ENCODE peak calls at places on chromosomes 13 and 19, in ten cellular contexts. B is activated T-helper 2 cell treated with anti-CD3 and anti-CD28 coated beads, Interferon-gamma antibody, Interleukin-2, Interleukin-4, amounts not matched to agents 10 μg/mL and 5 μg/mL and 100 μg/mL, durations not matched to agents 14 hours and 24 hours and 36 hours; R is activated T-cell treated with anti-CD3 and anti-CD28 coated beads for 1 hour; H is fibroblast of pulmonary artery; K is activated CD4-positive, alpha-beta T cell treated with anti-CD3 and anti-CD28 coated beads, Interleukin-2, amount 50 U/mL, for 48 hours; Y is NCI-H1417; E is GM06990; S is GM13976; F is CD4-positive, alpha-beta T cell; X is lower lobe of right lung. I is an unnamed sample.

GRCh38 chr13:72141845-72142470 is 275.0 kb upstream of the DACH1 start:
- DNase-seq in Y (no peak), K (no peak), H (peak; percentile 79), S (no peak), X (no peak), B (no peak), E (no peak), F (no peak), R (no peak), I (no peak)

GRCh38 chr13:43783820-43784219 is 3.0 kb downstream of the ENOX1 start:
- DNase-seq in E (no peak), H (peak; percentile 89), S (peak; percentile 30), X (no peak), B (no peak), F (no peak), K (no peak), R (no peak), Y (peak; percentile 49), I (no peak)

GRCh38 chr19:36604656-36605100 is 435 bp upstream of the ZNF382 start:
- DNase-seq in B (peak; percentile 81), E (peak; percentile 88), R (peak; percentile 82), S (peak; percentile 87), F (peak; percentile 81), H (peak; percentile 25), K (peak; percentile 86), X (peak; percentile 69), Y (peak; percentile 58), I (peak; percentile 77)

GRCh38 chr19:47429140-47429793 is 9.9 kb upstream of the MEIS3 start:
- DNase-seq in F (no peak), E (no peak), S (no peak), X (no peak), K (no peak), Y (no peak), H (no peak), R (no peak), B (no peak), I (no peak)

GRCh38 chr19:43759515-43759914 is 4.8 kb upstream of the SMG9 start:
- DNase-seq in F (no peak), H (no peak), B (no peak), K (no peak), X (no peak), R (no peak), S (no peak), E (no peak), Y (no peak), I (no peak)

GRCh38 chr19:5200844-5201243 is 139.8 kb downstream of the PTPRS start:
- DNase-seq in B (no peak), Y (no peak), H (peak; percentile 9), R (no peak), X (no peak), E (no peak), K (no peak), F (no peak), S (no peak), I (no peak)

GRCh38 chr13:20174656-20175405 is 14.0 kb upstream of the GJA3 start:
- DNase-seq in B (no peak), F (no peak), K (peak; percentile 74), S (peak; percentile 72), R (peak; percentile 42), X (peak; percentile 87), H (peak; percentile 94), Y (peak; percentile 14), E (peak; percentile 56), I (peak; percentile 90)

GRCh38 chr19:18110833-18111232 is 13.3 kb downstream of the MAST3 start:
- DNase-seq in R (no peak), Y (no peak), K (no peak), B (no peak), S (no peak), F (no peak), E (no peak), H (no peak), X (peak; percentile 71), I (no peak)

GRCh38 chr19:35220315-35220921 is 8.1 kb downstream of the FAM187B start:
- DNase-seq in F (no peak), H (peak; percentile 21), Y (no peak), E (no peak), X (no peak), B (no peak), K (no peak), R (no peak), S (no peak), I (peak; percentile 4)

GRCh38 chr13:101634142-101634541 is 181.7 kb downstream of the ITGBL1 start:
- DNase-seq in S (no peak), X (no peak), K (no peak), F (no peak), E (no peak), B (no peak), Y (no peak), H (no peak), R (no peak), I (no peak)

GRCh38 chr13:91278888-91279287 is 68.6 kb upstream of the MIR17HG start:
- DNase-seq in K (no peak), E (no peak), B (no peak), F (no peak), R (no peak), Y (no peak), S (no peak), X (no peak), H (no peak), I (no peak)

GRCh38 chr13:112900691-112901091 is 68.3 kb upstream of the MCF2L start:
- DNase-seq in F (no peak), X (no peak), E (no peak), Y (no peak), B (no peak), S (no peak), K (no peak), R (no peak), H (no peak), I (no peak)

GRCh38 chr13:42270857-42271215 is 1.1 kb upstream of the AKAP11 start:
- DNase-seq in B (no peak), F (no peak), R (no peak), E (no peak), S (no peak), H (no peak), Y (no peak), K (no peak), X (no peak), I (no peak)

GRCh38 chr19:32018014-32018413 is 327.4 kb upstream of the ZNF507 start:
- DNase-seq in H (no peak), X (no peak), S (no peak), F (no peak), Y (no peak), K (no peak), R (no peak), E (no peak), B (no peak), I (no peak)

GRCh38 chr13:39037410-39037879 is 444 bp downstream of the PROSER1 start:
- DNase-seq in R (no peak), H (no peak), E (no peak), X (no peak), B (no peak), Y (no peak), F (no peak), S (no peak), K (no peak), I (no peak)

GRCh38 chr13:100040196-100040595 is 48.7 kb upstream of the PCCA start:
- DNase-seq in R (no peak), B (no peak), F (no peak), E (no peak), Y (peak; percentile 49), S (no peak), K (no peak), H (no peak), X (no peak), I (no peak)

GRCh38 chr13:50955807-50956206 is 46.2 kb downstream of the RNASEH2B start:
- DNase-seq in K (no peak), Y (no peak), E (no peak), F (no peak), B (no peak), H (no peak), R (no peak), X (no peak), S (no peak), I (no peak)

GRCh38 chr19:5058456-5059190 is 89.7 kb downstream of the KDM4B start:
- DNase-seq in B (no peak), H (peak; percentile 21), X (no peak), Y (no peak), K (no peak), E (no peak), R (no peak), S (no peak), F (no peak), I (no peak)

GRCh38 chr13:101520672-101521071 is 68.2 kb downstream of the ITGBL1 start:
- DNase-seq in E (no peak), R (no peak), Y (no peak), H (peak; percentile 53), K (peak; percentile 4), X (no peak), B (peak; percentile 15), S (no peak), F (no peak), I (no peak)

GRCh38 chr19:4069331-4069959 is 2.7 kb upstream of the ZBTB7A start:
- DNase-seq in S (no peak), K (peak; percentile 70), Y (no peak), R (no peak), E (no peak), F (no peak), X (peak; percentile 89), H (no peak), B (peak; percentile 41), I (no peak)

GRCh38 chr13:26513931-26514330 is 43.6 kb upstream of the WASF3 start:
- DNase-seq in E (no peak), H (no peak), K (no peak), R (no peak), X (no peak), S (no peak), F (no peak), Y (no peak), B (no peak), I (no peak)

GRCh38 chr13:24172071-24172470 is 11.6 kb downstream of the SPATA13 start:
- DNase-seq in R (no peak), H (no peak), S (no peak), X (no peak), F (no peak), Y (no peak), B (no peak), K (no peak), E (no peak), I (no peak)

GRCh38 chr19:47379398-47379938 is 30.4 kb downstream of the DHX34 start:
- DNase-seq in B (no peak), X (no peak), E (no peak), S (no peak), K (no peak), F (no peak), Y (peak; percentile 26), H (no peak), R (no peak), I (no peak)

GRCh38 chr19:35044317-35045117 is 3.0 kb downstream of the HPN start:
- DNase-seq in B (peak; percentile 34), E (no peak), S (peak; percentile 79), K (peak; percentile 77), Y (peak; percentile 33), F (peak; percentile 59), H (peak; percentile 71), X (no peak), R (peak; percentile 52), I (no peak)

GRCh38 chr13:97588993-97589392 is 155.0 kb downstream of the RAP2A start:
- DNase-seq in X (no peak), B (no peak), F (no peak), E (no peak), H (no peak), R (no peak), Y (no peak), K (no peak), S (no peak), I (no peak)

GRCh38 chr19:3775374-3775711 is 3.3 kb upstream of the RAX2 start:
- DNase-seq in E (no peak), F (no peak), S (no peak), H (no peak), Y (no peak), B (no peak), K (no peak), R (no peak), X (no peak), I (no peak)

GRCh38 chr13:24149306-24150032 is 11.1 kb upstream of the SPATA13 start:
- DNase-seq in Y (no peak), K (no peak), E (no peak), F (no peak), X (no peak), R (no peak), S (no peak), H (peak; percentile 67), B (no peak), I (no peak)